ENCODE peak calls at places on chromosome 6, in ten cellular contexts. Z is NCI-H1105 treated with DMSO at 0.1 percent for 48 hours; O is endothelial cell of umbilical vein; U is H4; B is stimulated activated CD4-positive, alpha-beta T cell treated with anti-CD3 and anti-CD28 coated beads, Interleukin-1b, Interleukin-23, amount 100 ng/mL, for 1 hour; T is fibroblast of mammary gland; Q is GM23338; N is AG04450; L is aorta; P is MCF 10A. C is an unnamed sample.

GRCh38 chr6:95325858-95326257 is 251.5 kb upstream of the MANEA start:
- DNase-seq in Z (no peak), P (peak), T (peak), L (no peak), N (no peak), B (no peak), U (no peak), Q (no peak), O (no peak), C (no peak)

GRCh38 chr6:108557494-108558371 is 3.0 kb upstream of the FOXO3 start:
- DNase-seq in T (peak), Q (peak), P (peak), Z (peak), L (peak), B (peak), N (no peak), O (peak), U (no peak), C (peak)

GRCh38 chr6:75409928-75410327 is 83.7 kb downstream of the FILIP1 start:
- DNase-seq in P (no peak), B (no peak), O (no peak), T (peak), U (no peak), Q (no peak), N (no peak), L (no peak), Z (no peak), C (no peak)

GRCh38 chr6:14312497-14312896 is 194.9 kb downstream of the CD83 start:
- DNase-seq in T (no peak), Z (no peak), L (no peak), O (no peak), P (no peak), U (no peak), B (no peak), N (no peak), Q (no peak), C (no peak)

GRCh38 chr6:2354138-2354491 is 108.7 kb upstream of the GMDS start:
- DNase-seq in Q (no peak), Z (no peak), O (no peak), T (no peak), P (no peak), L (no peak), N (no peak), B (no peak), U (no peak), C (no peak)

GRCh38 chr6:30951907-30952469 is 11.2 kb downstream of the MUCL3 start:
- DNase-seq in L (no peak), P (no peak), N (no peak), Z (no peak), T (no peak), Q (no peak), U (no peak), O (no peak), B (no peak), C (no peak)

GRCh38 chr6:169292340-169293124 is 38.9 kb upstream of the THBS2 start:
- DNase-seq in O (no peak), P (peak), L (no peak), Z (no peak), N (peak), Q (no peak), T (peak), U (peak), B (no peak), C (peak)

GRCh38 chr6:126033696-126034095 is 47.4 kb downstream of the TRMT11 start:
- DNase-seq in B (no peak), L (no peak), U (peak), Z (peak), Q (peak), P (peak), O (peak), N (peak), T (peak), C (peak)

GRCh38 chr6:74607934-74608333 is 597.9 kb downstream of the COL12A1 start:
- DNase-seq in U (peak), L (no peak), T (peak), B (no peak), Q (peak), P (peak), Z (no peak), N (peak), O (peak), C (no peak)

GRCh38 chr6:306641-307061 is 14.4 kb downstream of the DUSP22 start:
- DNase-seq in Q (no peak), P (no peak), B (no peak), U (no peak), T (no peak), N (no peak), Z (no peak), L (no peak), O (no peak), C (no peak)

C was measured in hepatocyte.